ENCODE peak calls at places on chromosomes 6 and 20, in four cellular contexts. A is heart left ventricle, Z is adrenal gland, Y is pancreas. Q is an unnamed sample.
A peak's percentile ranks its signal among the peaks of the same experiment; 100 is the strongest.

GRCh38 chr6:33787954-33788693 is 806 bp downstream of the LEMD2 start:
- DNase-seq in A (peak; percentile 86), Z (peak; percentile 84), Y (peak; percentile 65), Q (peak; percentile 91)

GRCh38 chr6:125714431-125715090 is 34.9 kb upstream of the HEY2 start:
- DNase-seq in A (no peak), Z (no peak), Y (no peak), Q (no peak)

GRCh38 chr6:170459451-170459850 is 93.7 kb downstream of the PSMB1 start:
- DNase-seq in A (no peak), Z (no peak), Y (no peak), Q (no peak)

GRCh38 chr6:31614075-31614619 is 887 bp upstream of the AIF1 start:
- DNase-seq in A (no peak), Z (no peak), Y (no peak), Q (no peak)

GRCh38 chr20:25584905-25585704 is at the start of gene NINL:
- DNase-seq in A (peak; percentile 62), Z (peak; percentile 54), Y (peak; percentile 75), Q (peak; percentile 89)

GRCh38 chr6:34912715-34913464 is 23.8 kb downstream of the ANKS1A start:
- DNase-seq in A (no peak), Z (no peak), Y (no peak), Q (no peak)

GRCh38 chr20:59806578-59806975 is 126.9 kb downstream of the SYCP2 start:
- DNase-seq in A (no peak), Z (no peak), Y (no peak), Q (no peak)

GRCh38 chr20:48284837-48285236 is 499.6 kb upstream of the SULF2 start:
- DNase-seq in A (no peak), Z (no peak), Y (no peak), Q (no peak)

GRCh38 chr6:21808551-21809181 is 215.1 kb downstream of the SOX4 start:
- DNase-seq in A (peak; percentile 47), Z (peak; percentile 36), Y (no peak), Q (no peak)

GRCh38 chr20:6103301-6103700 is 19.5 kb downstream of the FERMT1 start:
- DNase-seq in A (no peak), Z (no peak), Y (no peak), Q (no peak)

GRCh38 chr6:121522265-121522664 is 86.8 kb downstream of the GJA1 start:
- DNase-seq in A (no peak), Z (peak; percentile 80), Y (no peak), Q (no peak)

GRCh38 chr6:123655520-123656306 is 19.0 kb upstream of the TRDN start:
- DNase-seq in A (no peak), Z (no peak), Y (no peak), Q (no peak)

GRCh38 chr6:158358450-158359077 is 46.3 kb downstream of the TULP4 start:
- DNase-seq in A (no peak), Z (no peak), Y (peak; percentile 85), Q (no peak)

GRCh38 chr20:48178607-48179006 is 393.3 kb upstream of the SULF2 start:
- DNase-seq in A (no peak), Z (no peak), Y (no peak), Q (no peak)

GRCh38 chr6:31332637-31333602 is 24.1 kb downstream of the HLA-B start:
- DNase-seq in A (no peak), Z (no peak), Y (no peak), Q (no peak)

GRCh38 chr6:41334482-41335023 is 855 bp upstream of the NCR2 start:
- DNase-seq in A (no peak), Z (no peak), Y (no peak), Q (no peak)

GRCh38 chr6:94584211-94584610 is 993.1 kb upstream of the MANEA start:
- DNase-seq in A (peak; percentile 25), Z (no peak), Y (no peak), Q (peak; percentile 50)

GRCh38 chr6:63066053-63066704 is 145.1 kb upstream of the FKBP1C start:
- DNase-seq in A (no peak), Z (no peak), Y (no peak), Q (no peak)

GRCh38 chr6:133568970-133569889 is 319.7 kb upstream of the TCF21 start:
- DNase-seq in A (peak; percentile 26), Z (peak; percentile 21), Y (no peak), Q (peak; percentile 59)

GRCh38 chr6:99216959-99217358 is 132.5 kb downstream of the FAXC start:
- DNase-seq in A (no peak), Z (no peak), Y (no peak), Q (no peak)

GRCh38 chr6:1094306-1094705 is 217.6 kb upstream of the FOXQ1 start:
- DNase-seq in A (no peak), Z (no peak), Y (no peak), Q (no peak)
- H3K27ac ChIP-seq in A (no peak overlapping the region), Z (no peak overlapping the region), Y (no peak overlapping the region), Q (no peak overlapping the region)

GRCh38 chr6:19415605-19416326 is 421.4 kb upstream of the ID4 start:
- DNase-seq in A (no peak), Z (no peak), Y (no peak), Q (no peak)
- H3K4me1 ChIP-seq in A (no peaks in the 10 kb centered on the region), Z (no peaks in the 10 kb centered on the region), Y (no peaks in the 10 kb centered on the region), Q (no peaks in the 10 kb centered on the region)

GRCh38 chr20:10792291-10792690 is 118.5 kb upstream of the JAG1 start:
- DNase-seq in A (no peak), Z (no peak), Y (no peak), Q (no peak)

GRCh38 chr20:10795286-10796026 is 121.7 kb upstream of the JAG1 start:
- DNase-seq in A (no peak), Z (no peak), Y (peak; percentile 48), Q (no peak)

GRCh38 chr20:10790013-10790412 is 116.2 kb upstream of the JAG1 start:
- DNase-seq in A (no peak), Z (no peak), Y (no peak), Q (no peak)

GRCh38 chr20:10794765-10795164 is 121.0 kb upstream of the JAG1 start:
- DNase-seq in A (no peak), Z (no peak), Y (peak; percentile 44), Q (no peak)

GRCh38 chr20:10793741-10794140 is 119.9 kb upstream of the JAG1 start:
- DNase-seq in A (no peak), Z (no peak), Y (no peak), Q (no peak)
- H3K27ac ChIP-seq in A (no peak overlapping the region), Z (no peak overlapping the region), Y (peak overlapping the region; percentile 28), Q (no peak overlapping the region)

GRCh38 chr6:18262812-18263560 is 1.3 kb downstream of the DEK start:
- DNase-seq in A (no peak), Z (no peak), Y (no peak), Q (no peak)
- H3K4me1 ChIP-seq in A (peaks cover 18% of the 10 kb centered on the region), Z (peaks cover 28% of the 10 kb centered on the region), Y (peaks cover 3% of the 10 kb centered on the region), Q (peaks cover 3% of the 10 kb centered on the region)

DNA sequence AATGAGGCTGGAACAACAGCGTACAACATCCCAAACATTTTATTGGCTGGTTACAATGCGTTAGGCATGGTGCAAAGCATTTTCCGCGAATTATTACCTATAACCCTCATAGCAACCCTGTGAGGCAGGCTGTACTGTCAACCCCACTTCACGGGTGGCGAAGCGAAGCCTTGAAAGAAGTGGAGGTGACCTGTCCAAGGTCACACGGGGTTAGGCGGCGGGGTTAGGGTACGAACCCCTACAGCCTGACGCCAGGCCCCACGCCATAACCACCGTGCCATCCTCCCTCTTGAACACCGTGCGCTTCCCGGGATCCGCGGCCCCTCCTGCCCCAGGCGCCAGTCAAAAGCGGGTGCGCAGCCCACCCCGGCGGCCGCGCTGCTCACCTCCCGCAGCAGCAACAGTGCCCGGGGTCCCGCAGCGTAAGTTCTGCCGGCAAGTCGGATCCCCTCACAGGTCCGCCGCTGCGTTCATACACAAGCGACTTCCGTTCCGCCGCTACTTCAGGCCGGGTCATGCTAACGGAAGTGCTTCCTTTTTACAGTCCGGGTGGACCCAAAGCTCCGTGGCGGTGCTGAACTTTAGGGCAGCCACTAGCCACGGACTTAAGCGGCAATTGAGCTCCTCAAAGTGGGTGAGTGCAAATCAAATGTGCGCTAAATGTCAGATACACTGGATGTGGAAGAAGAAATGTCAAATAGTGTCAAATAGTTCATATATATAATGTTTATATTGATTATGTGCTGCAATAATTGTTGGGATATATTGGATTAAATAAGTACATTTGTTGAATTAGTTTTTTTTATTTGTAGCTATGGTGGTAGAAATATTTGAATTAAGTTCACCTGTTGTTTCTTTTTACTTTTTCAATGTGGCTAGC is at the start of gene CDK5RAP1:
- DNase-seq in A (peak; percentile 90), Z (peak; percentile 85), Y (peak; percentile 77), Q (peak; percentile 85)
- H3K27ac ChIP-seq in A (peak within 1 kb of the TSS; percentile 81), Z (peak within 1 kb of the TSS; percentile 29), Y (no peak within 1 kb of the TSS), Q (peak within 1 kb of the TSS; percentile 27)

GRCh38 chr6:143742955-143743255 is 65.1 kb downstream of the PHACTR2 start:
- DNase-seq in A (no peak), Z (no peak), Y (no peak), Q (no peak)

GRCh38 chr6:143743256-143744166 is 65.7 kb downstream of the PHACTR2 start:
- DNase-seq in A (peak; percentile 63), Z (no peak), Y (no peak), Q (peak; percentile 69)

GRCh38 chr6:143746202-143747119 is 68.7 kb downstream of the PHACTR2 start:
- DNase-seq in A (no peak), Z (no peak), Y (no peak), Q (peak; percentile 53)

GRCh38 chr6:143745160-143746133 is 67.7 kb downstream of the PHACTR2 start:
- DNase-seq in A (no peak), Z (peak; percentile 62), Y (peak; percentile 25), Q (peak; percentile 46)

DNA sequence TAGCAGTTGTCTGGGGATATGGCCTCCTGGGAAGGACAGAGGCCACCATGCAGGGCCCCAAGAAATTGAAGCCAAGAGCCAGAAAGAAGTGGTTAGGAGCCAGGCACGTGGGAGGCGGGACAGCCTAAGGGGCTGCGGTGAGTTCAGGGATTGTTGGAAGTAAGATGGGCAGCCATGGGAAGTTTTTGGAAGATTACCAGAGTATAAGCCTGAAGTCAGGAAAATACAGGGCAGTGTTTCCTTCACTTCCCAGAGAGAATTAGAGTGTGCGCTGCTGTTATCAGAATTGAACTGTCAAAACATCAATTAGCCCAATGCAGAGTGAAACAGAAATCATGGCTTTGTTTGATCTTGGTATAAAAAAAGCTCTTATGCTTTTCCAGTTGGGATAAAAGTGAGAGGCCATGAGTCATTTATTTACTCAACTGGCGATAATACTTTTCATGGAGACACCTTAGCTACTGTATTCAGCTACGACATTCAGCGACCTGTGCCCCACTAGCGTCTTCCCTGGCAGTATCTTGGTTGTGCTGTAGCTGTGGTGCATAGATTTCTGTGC is 66.9 kb downstream of the PHACTR2 start:
- DNase-seq in A (no peak), Z (no peak), Y (no peak), Q (peak; percentile 60)
- H3K4me1 ChIP-seq in A (peaks cover 57% of the 10 kb centered on the region), Z (peaks cover 54% of the 10 kb centered on the region), Y (peaks cover 36% of the 10 kb centered on the region), Q (peaks cover 28% of the 10 kb centered on the region)

DNA sequence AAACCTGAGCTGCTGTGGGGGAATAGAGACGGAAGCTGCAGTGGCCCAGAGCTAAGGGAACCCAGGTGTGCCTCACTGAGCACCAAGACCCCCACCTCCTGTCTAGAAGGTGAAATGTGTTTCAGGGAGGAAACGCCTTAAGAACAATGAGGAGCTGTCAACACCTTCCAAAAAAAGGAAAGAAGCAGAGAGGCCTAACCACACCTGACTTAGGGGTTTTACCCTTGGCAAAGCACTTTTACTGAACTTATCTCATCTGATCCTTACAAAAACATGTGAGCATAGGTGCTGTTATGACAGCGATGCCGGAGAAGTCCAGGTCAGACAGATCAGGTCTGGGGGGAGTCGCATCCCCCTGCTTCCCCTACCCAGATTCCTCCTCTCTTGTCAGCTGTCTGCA is 16.1 kb upstream of the CDKN1A start:
- DNase-seq in A (no peak), Z (no peak), Y (no peak), Q (no peak)
- H3K27ac ChIP-seq in A (no peak overlapping the region), Z (no peak overlapping the region), Y (peak overlapping the region; percentile 15), Q (no peak overlapping the region)

Q was measured in right cardiac atrium.